ENCODE peak calls at places on chromosome X, in four cellular contexts. One of them, this sample, is unnamed.

GRCh38 chrX:68440940-68441339 is 7.6 kb upstream of the OPHN1 start:
- DNase-seq in left ventricle myocardium inferior: peak; percentile 56
- DNase-seq in brain microvascular endothelial cell: peak; percentile 73
- DNase-seq in SK-N-SH: peak; percentile 42
- DNase-seq in this sample: peak; percentile 85

GRCh38 chrX:107715331-107716044 is 60.1 kb downstream of the TSC22D3 start:
- DNase-seq in SK-N-SH: peak; percentile 30
- DNase-seq in brain microvascular endothelial cell: no peak
- DNase-seq in left ventricle myocardium inferior: no peak
- DNase-seq in this sample: no peak

GRCh38 chrX:154990496-154990895 is 32.0 kb downstream of the F8 start:
- DNase-seq in brain microvascular endothelial cell: no peak
- DNase-seq in SK-N-SH: no peak
- DNase-seq in left ventricle myocardium inferior: no peak
- DNase-seq in this sample: no peak

GRCh38 chrX:38163193-38163592 is 57.5 kb downstream of the SRPX start:
- DNase-seq in SK-N-SH: no peak
- DNase-seq in left ventricle myocardium inferior: no peak
- DNase-seq in brain microvascular endothelial cell: no peak
- DNase-seq in this sample: no peak

GRCh38 chrX:37603938-37604409 is 32.5 kb downstream of the LANCL3 start:
- DNase-seq in brain microvascular endothelial cell: no peak
- DNase-seq in SK-N-SH: no peak
- DNase-seq in left ventricle myocardium inferior: peak; percentile 26
- DNase-seq in this sample: peak; percentile 19

GRCh38 chrX:65811558-65812228 is 144.2 kb downstream of the MSN start:
- DNase-seq in brain microvascular endothelial cell: no peak
- DNase-seq in SK-N-SH: no peak
- DNase-seq in left ventricle myocardium inferior: no peak
- DNase-seq in this sample: no peak

GRCh38 chrX:48520976-48521352 is 644 bp upstream of the EBP start:
- DNase-seq in left ventricle myocardium inferior: no peak
- DNase-seq in brain microvascular endothelial cell: no peak
- DNase-seq in SK-N-SH: peak; percentile 37
- DNase-seq in this sample: no peak

GRCh38 chrX:74656079-74656745 is 41.8 kb upstream of the RLIM start:
- DNase-seq in left ventricle myocardium inferior: no peak
- DNase-seq in SK-N-SH: no peak
- DNase-seq in brain microvascular endothelial cell: no peak
- DNase-seq in this sample: no peak

GRCh38 chrX:24982306-24982965 is 33.3 kb downstream of the ARX start:
- DNase-seq in brain microvascular endothelial cell: no peak
- DNase-seq in SK-N-SH: no peak
- DNase-seq in left ventricle myocardium inferior: no peak
- DNase-seq in this sample: no peak

GRCh38 chrX:68443155-68443868 is 10.0 kb upstream of the OPHN1 start:
- DNase-seq in brain microvascular endothelial cell: peak; percentile 64
- DNase-seq in left ventricle myocardium inferior: peak; percentile 21
- DNase-seq in SK-N-SH: no peak
- DNase-seq in this sample: peak; percentile 5

GRCh38 chrX:7216981-7217587 is 69.1 kb upstream of the PUDP start:
- DNase-seq in brain microvascular endothelial cell: no peak
- DNase-seq in SK-N-SH: no peak
- DNase-seq in left ventricle myocardium inferior: no peak
- DNase-seq in this sample: no peak

GRCh38 chrX:68980906-68981616 is 152.2 kb downstream of the EFNB1 start:
- DNase-seq in left ventricle myocardium inferior: no peak
- DNase-seq in brain microvascular endothelial cell: no peak
- DNase-seq in SK-N-SH: no peak
- DNase-seq in this sample: no peak

GRCh38 chrX:10797493-10797892 is 177.1 kb upstream of the MID1 start:
- DNase-seq in brain microvascular endothelial cell: peak; percentile 1
- DNase-seq in left ventricle myocardium inferior: no peak
- DNase-seq in SK-N-SH: no peak
- DNase-seq in this sample: no peak

GRCh38 chrX:68186552-68187262 is 246.6 kb downstream of the OPHN1 start:
- DNase-seq in left ventricle myocardium inferior: no peak
- DNase-seq in brain microvascular endothelial cell: no peak
- DNase-seq in SK-N-SH: no peak
- DNase-seq in this sample: no peak

GRCh38 chrX:96884027-96884426 is 319 bp downstream of the RPA4 start:
- DNase-seq in brain microvascular endothelial cell: no peak
- DNase-seq in SK-N-SH: no peak
- DNase-seq in left ventricle myocardium inferior: no peak
- DNase-seq in this sample: no peak

GRCh38 chrX:132676561-132677186 is 187.8 kb upstream of the MBNL3 start:
- DNase-seq in SK-N-SH: no peak
- DNase-seq in brain microvascular endothelial cell: no peak
- DNase-seq in left ventricle myocardium inferior: no peak
- DNase-seq in this sample: no peak

GRCh38 chrX:70172226-70172625 is 5.1 kb upstream of the DGAT2L6 start:
- DNase-seq in SK-N-SH: no peak
- DNase-seq in left ventricle myocardium inferior: no peak
- DNase-seq in brain microvascular endothelial cell: no peak
- DNase-seq in this sample: no peak

GRCh38 chrX:154799554-154800348 is 5.5 kb downstream of the MPP1 start:
- DNase-seq in brain microvascular endothelial cell: no peak
- DNase-seq in left ventricle myocardium inferior: no peak
- DNase-seq in SK-N-SH: no peak
- DNase-seq in this sample: no peak

GRCh38 chrX:107014927-107015326 is 14.9 kb upstream of the MORC4 start:
- DNase-seq in left ventricle myocardium inferior: no peak
- DNase-seq in SK-N-SH: no peak
- DNase-seq in brain microvascular endothelial cell: no peak
- DNase-seq in this sample: no peak

GRCh38 chrX:74422576-74423288 is 1.4 kb downstream of the SLC16A2 start:
- DNase-seq in left ventricle myocardium inferior: peak; percentile 64
- DNase-seq in SK-N-SH: peak; percentile 76
- DNase-seq in brain microvascular endothelial cell: peak; percentile 19
- DNase-seq in this sample: peak; percentile 68

GRCh38 chrX:24925430-24925829 is 90.3 kb downstream of the ARX start:
- DNase-seq in brain microvascular endothelial cell: no peak
- DNase-seq in left ventricle myocardium inferior: no peak
- DNase-seq in SK-N-SH: no peak
- DNase-seq in this sample: no peak

GRCh38 chrX:46737041-46737440 is 21.9 kb downstream of the SLC9A7 start:
- DNase-seq in left ventricle myocardium inferior: no peak
- DNase-seq in brain microvascular endothelial cell: no peak
- DNase-seq in SK-N-SH: no peak
- DNase-seq in this sample: no peak

GRCh38 chrX:72620550-72621145 is 48.0 kb upstream of the HDAC8 start:
- DNase-seq in SK-N-SH: no peak
- DNase-seq in left ventricle myocardium inferior: peak; percentile 14
- DNase-seq in brain microvascular endothelial cell: peak; percentile 90
- DNase-seq in this sample: peak; percentile 6

GRCh38 chrX:14865201-14865600 is 7.7 kb downstream of the FANCB start:
- DNase-seq in SK-N-SH: no peak
- DNase-seq in left ventricle myocardium inferior: no peak
- DNase-seq in brain microvascular endothelial cell: no peak
- DNase-seq in this sample: no peak

GRCh38 chrX:56288607-56289006 is 56.5 kb downstream of the KLF8 start:
- DNase-seq in SK-N-SH: no peak
- DNase-seq in left ventricle myocardium inferior: no peak
- DNase-seq in brain microvascular endothelial cell: no peak
- DNase-seq in this sample: no peak

GRCh38 chrX:55008571-55009358 is 8.6 kb downstream of the APEX2 start:
- DNase-seq in left ventricle myocardium inferior: peak; percentile 20
- DNase-seq in brain microvascular endothelial cell: no peak
- DNase-seq in SK-N-SH: no peak
- DNase-seq in this sample: peak; percentile 13

GRCh38 chrX:19698125-19698524 is 182.8 kb upstream of the MAP3K15 start:
- DNase-seq in brain microvascular endothelial cell: no peak
- DNase-seq in left ventricle myocardium inferior: peak; percentile 18
- DNase-seq in SK-N-SH: no peak
- DNase-seq in this sample: peak; percentile 9

GRCh38 chrX:54550821-54551220 is 20.8 kb downstream of the GNL3L start:
- DNase-seq in brain microvascular endothelial cell: no peak
- DNase-seq in SK-N-SH: no peak
- DNase-seq in left ventricle myocardium inferior: no peak
- DNase-seq in this sample: no peak

GRCh38 chrX:147920161-147920666 is 8.5 kb downstream of the FMR1 start:
- DNase-seq in brain microvascular endothelial cell: no peak
- DNase-seq in left ventricle myocardium inferior: no peak
- DNase-seq in SK-N-SH: no peak
- DNase-seq in this sample: no peak

GRCh38 chrX:20217279-20217678 is 49.4 kb downstream of the RPS6KA3 start:
- DNase-seq in SK-N-SH: no peak
- DNase-seq in left ventricle myocardium inferior: no peak
- DNase-seq in brain microvascular endothelial cell: peak; percentile 21
- DNase-seq in this sample: no peak

DNA sequence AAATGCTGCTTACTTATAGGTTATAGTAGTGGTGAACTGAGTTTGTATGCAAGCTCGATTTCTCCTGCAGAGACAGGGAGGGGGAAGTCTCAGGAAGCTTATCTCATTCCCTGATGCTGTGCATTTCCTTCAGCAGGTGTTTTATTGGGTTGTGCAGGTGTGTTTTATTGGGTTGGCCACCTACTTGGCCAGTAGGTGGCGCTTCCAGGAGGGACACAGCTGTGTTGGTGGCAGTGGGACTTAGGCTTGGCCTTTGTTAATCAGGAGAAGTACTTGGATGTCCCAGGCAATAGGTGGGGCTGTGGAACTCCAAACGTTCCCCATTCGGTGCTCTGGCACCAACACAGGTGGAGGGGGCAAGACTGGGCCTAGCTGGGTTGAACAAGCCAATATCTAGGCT is 196.0 kb upstream of the DCAF8L1 start:
- DNase-seq in brain microvascular endothelial cell: no peak
- DNase-seq in SK-N-SH: peak; percentile 21
- DNase-seq in left ventricle myocardium inferior: no peak
- DNase-seq in this sample: no peak
- TF ChIP-seq CTCF in brain microvascular endothelial cell: peak; percentile 57
- TF ChIP-seq CTCF in SK-N-SH: peak; percentile 57
- TF ChIP-seq CTCF in left ventricle myocardium inferior: no peak
- TF ChIP-seq CTCF in this sample: peak; percentile 9

DNA sequence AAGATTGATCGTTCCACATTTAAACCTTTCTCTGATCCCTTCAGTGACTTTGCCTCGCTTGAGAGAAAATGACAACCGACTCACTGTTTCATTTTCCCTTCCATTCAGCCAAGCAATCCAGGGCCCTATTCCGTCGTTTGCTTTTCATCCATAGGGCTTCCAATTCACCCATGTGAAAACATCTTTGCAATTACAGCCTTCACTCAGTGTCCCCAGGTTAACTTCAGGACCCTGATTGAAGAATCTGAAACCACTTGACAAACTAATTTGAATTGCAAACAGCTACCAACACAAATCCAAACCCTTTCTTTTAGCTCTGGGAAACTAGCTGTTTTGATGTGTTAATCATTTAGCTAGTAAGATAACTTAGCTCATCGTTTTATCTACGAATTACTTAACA is 120.2 kb upstream of the FAM9C start:
- DNase-seq in brain microvascular endothelial cell: no peak
- DNase-seq in left ventricle myocardium inferior: no peak
- DNase-seq in SK-N-SH: no peak
- DNase-seq in this sample: no peak
- H3K27ac ChIP-seq in brain microvascular endothelial cell: no peak overlapping the region
- H3K27ac ChIP-seq in left ventricle myocardium inferior: peak overlapping the region; percentile 84
- H3K27ac ChIP-seq in SK-N-SH: peak overlapping the region; percentile 16
- H3K27ac ChIP-seq in this sample: peak overlapping the region; percentile 1

GRCh38 chrX:134544189-134544588 is 84.2 kb downstream of the HPRT1 start:
- DNase-seq in brain microvascular endothelial cell: no peak
- DNase-seq in SK-N-SH: no peak
- DNase-seq in left ventricle myocardium inferior: no peak
- DNase-seq in this sample: no peak
- H3K4me3 ChIP-seq in brain microvascular endothelial cell: peak overlapping the region; percentile 40
- H3K4me3 ChIP-seq in SK-N-SH: peak overlapping the region; percentile 15
- H3K4me3 ChIP-seq in left ventricle myocardium inferior: peak overlapping the region; percentile 62
- H3K4me3 ChIP-seq in this sample: peak overlapping the region; percentile 48

GRCh38 chrX:135543924-135544323 is 23.5 kb downstream of the INTS6L start:
- DNase-seq in left ventricle myocardium inferior: no peak
- DNase-seq in SK-N-SH: no peak
- DNase-seq in brain microvascular endothelial cell: no peak
- DNase-seq in this sample: no peak
- TF ChIP-seq CTCF in left ventricle myocardium inferior: peak; percentile 20
- TF ChIP-seq CTCF in SK-N-SH: peak; percentile 40
- TF ChIP-seq CTCF in brain microvascular endothelial cell: peak; percentile 23
- TF ChIP-seq CTCF in this sample: no peak

GRCh38 chrX:78103001-78103634 is 930 bp upstream of the PGK1 start:
- DNase-seq in brain microvascular endothelial cell: no peak
- DNase-seq in SK-N-SH: no peak
- DNase-seq in left ventricle myocardium inferior: no peak
- DNase-seq in this sample: no peak
- H3K27ac ChIP-seq in brain microvascular endothelial cell: peak overlapping the region; percentile 87
- H3K27ac ChIP-seq in SK-N-SH: peak overlapping the region; percentile 83
- H3K27ac ChIP-seq in left ventricle myocardium inferior: peak overlapping the region; percentile 96
- H3K27ac ChIP-seq in this sample: no peak overlapping the region

GRCh38 chrX:85243761-85244410 is at the start of the genes SATL1 and ZNF711:
- DNase-seq in left ventricle myocardium inferior: peak; percentile 17
- DNase-seq in SK-N-SH: peak; percentile 87
- DNase-seq in brain microvascular endothelial cell: peak; percentile 29
- DNase-seq in this sample: peak; percentile 20

GRCh38 chrX:85244411-85245210 is 820 bp downstream of the ZNF711 start:
- DNase-seq in left ventricle myocardium inferior: no peak
- DNase-seq in SK-N-SH: peak; percentile 60
- DNase-seq in brain microvascular endothelial cell: no peak
- DNase-seq in this sample: no peak

DNA sequence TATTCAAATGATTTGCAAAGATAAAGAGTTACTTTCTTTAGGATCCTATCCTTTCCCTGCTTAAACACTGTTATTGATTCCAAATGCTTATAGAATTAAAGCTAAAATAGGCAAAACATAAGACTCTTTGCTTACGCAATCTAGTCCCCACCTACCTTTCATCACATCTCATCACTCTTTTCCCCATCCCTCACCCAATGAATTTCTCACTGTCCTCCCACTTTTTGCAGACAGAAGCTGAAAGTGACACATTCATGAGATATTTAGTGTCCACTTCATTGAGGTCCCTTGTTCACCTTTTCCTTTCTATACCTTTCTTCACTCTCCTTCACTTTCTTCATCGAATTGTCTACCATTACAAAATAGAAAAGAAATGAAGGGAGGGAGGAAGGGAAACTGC is 424 bp downstream of the SATL1 start:
- DNase-seq in brain microvascular endothelial cell: no peak
- DNase-seq in left ventricle myocardium inferior: no peak
- DNase-seq in SK-N-SH: peak; percentile 18
- DNase-seq in this sample: no peak
- H3K4me3 ChIP-seq in brain microvascular endothelial cell: no peak overlapping the region
- H3K4me3 ChIP-seq in left ventricle myocardium inferior: peak overlapping the region; percentile 67
- H3K4me3 ChIP-seq in SK-N-SH: peak overlapping the region; percentile 66
- H3K4me3 ChIP-seq in this sample: no peak overlapping the region

DNA sequence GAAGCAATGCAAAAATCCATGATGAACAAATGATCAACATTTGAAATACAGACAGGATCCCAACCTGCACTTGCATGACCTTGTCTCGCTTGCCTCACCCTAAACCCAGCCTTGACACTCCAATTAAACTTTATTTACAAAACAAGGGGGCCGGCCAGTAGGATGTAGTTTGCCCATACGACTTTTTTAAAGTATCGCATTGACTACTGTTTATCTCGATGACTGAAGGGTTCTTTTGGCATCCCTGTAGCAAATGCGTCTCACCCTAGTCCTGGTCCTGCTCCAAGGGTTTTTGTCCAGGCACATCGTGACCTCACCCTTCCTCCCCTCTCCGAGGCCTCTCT is 430 bp upstream of the SLC25A5 start:
- DNase-seq in SK-N-SH: no peak
- DNase-seq in left ventricle myocardium inferior: no peak
- DNase-seq in brain microvascular endothelial cell: no peak
- DNase-seq in this sample: no peak
- TF ChIP-seq CTCF in SK-N-SH: no peak
- TF ChIP-seq CTCF in left ventricle myocardium inferior: no peak
- TF ChIP-seq CTCF in brain microvascular endothelial cell: no peak
- TF ChIP-seq CTCF in this sample: no peak